ENCODE peak calls at places on chromosomes 5 and 9, in ten cellular contexts. One of them, this sample, is unnamed.

GRCh38 chr5:96645096-96645495 is 17.1 kb upstream of the CAST start:
- DNase-seq in EH: no peak
- DNase-seq in stimulated activated CD4-positive, alpha-beta T cell treated with anti-CD3 and anti-CD28 coated beads, Interleukin-1b, Interleukin-23, amount 100 ng/mL, for 1 hour: no peak
- DNase-seq in fibroblast of mammary gland: no peak
- DNase-seq in AG04449: no peak
- DNase-seq in T follicular helper cell: no peak
- DNase-seq in mucosa of gallbladder: no peak
- DNase-seq in SK-MEL-5: no peak
- DNase-seq in GM12891: no peak
- DNase-seq in caudate nucleus: no peak
- DNase-seq in this sample: no peak

GRCh38 chr5:97629281-97629680 is 446.2 kb upstream of the RIOK2 start:
- DNase-seq in stimulated activated CD4-positive, alpha-beta T cell treated with anti-CD3 and anti-CD28 coated beads, Interleukin-1b, Interleukin-23, amount 100 ng/mL, for 1 hour: no peak
- DNase-seq in AG04449: peak; percentile 38
- DNase-seq in T follicular helper cell: no peak
- DNase-seq in SK-MEL-5: peak; percentile 87
- DNase-seq in EH: peak; percentile 82
- DNase-seq in GM12891: no peak
- DNase-seq in caudate nucleus: no peak
- DNase-seq in fibroblast of mammary gland: peak; percentile 94
- DNase-seq in mucosa of gallbladder: peak; percentile 11
- DNase-seq in this sample: peak; percentile 84

GRCh38 chr5:84163671-84164070 is 221.0 kb downstream of the EDIL3 start:
- DNase-seq in mucosa of gallbladder: no peak
- DNase-seq in EH: no peak
- DNase-seq in AG04449: no peak
- DNase-seq in fibroblast of mammary gland: no peak
- DNase-seq in caudate nucleus: no peak
- DNase-seq in SK-MEL-5: no peak
- DNase-seq in T follicular helper cell: no peak
- DNase-seq in stimulated activated CD4-positive, alpha-beta T cell treated with anti-CD3 and anti-CD28 coated beads, Interleukin-1b, Interleukin-23, amount 100 ng/mL, for 1 hour: no peak
- DNase-seq in GM12891: no peak
- DNase-seq in this sample: no peak

GRCh38 chr9:134728801-134729495 is 87.3 kb downstream of the COL5A1 start:
- DNase-seq in T follicular helper cell: no peak
- DNase-seq in GM12891: no peak
- DNase-seq in mucosa of gallbladder: no peak
- DNase-seq in AG04449: no peak
- DNase-seq in EH: no peak
- DNase-seq in caudate nucleus: no peak
- DNase-seq in stimulated activated CD4-positive, alpha-beta T cell treated with anti-CD3 and anti-CD28 coated beads, Interleukin-1b, Interleukin-23, amount 100 ng/mL, for 1 hour: no peak
- DNase-seq in fibroblast of mammary gland: no peak
- DNase-seq in SK-MEL-5: no peak
- DNase-seq in this sample: no peak

GRCh38 chr9:133873006-133873780 is 118.9 kb downstream of the VAV2 start:
- DNase-seq in stimulated activated CD4-positive, alpha-beta T cell treated with anti-CD3 and anti-CD28 coated beads, Interleukin-1b, Interleukin-23, amount 100 ng/mL, for 1 hour: no peak
- DNase-seq in caudate nucleus: no peak
- DNase-seq in T follicular helper cell: no peak
- DNase-seq in AG04449: no peak
- DNase-seq in EH: peak; percentile 44
- DNase-seq in GM12891: no peak
- DNase-seq in mucosa of gallbladder: no peak
- DNase-seq in SK-MEL-5: no peak
- DNase-seq in fibroblast of mammary gland: no peak
- DNase-seq in this sample: no peak

GRCh38 chr5:116454417-116454927 is 120.2 kb downstream of the SEMA6A start:
- DNase-seq in EH: peak; percentile 92
- DNase-seq in fibroblast of mammary gland: peak; percentile 94
- DNase-seq in SK-MEL-5: peak; percentile 30
- DNase-seq in caudate nucleus: no peak
- DNase-seq in T follicular helper cell: no peak
- DNase-seq in GM12891: peak; percentile 29
- DNase-seq in stimulated activated CD4-positive, alpha-beta T cell treated with anti-CD3 and anti-CD28 coated beads, Interleukin-1b, Interleukin-23, amount 100 ng/mL, for 1 hour: no peak
- DNase-seq in mucosa of gallbladder: peak; percentile 29
- DNase-seq in AG04449: peak; percentile 76
- DNase-seq in this sample: peak; percentile 91

GRCh38 chr5:73160239-73160671 is 12.7 kb upstream of the TMEM174 start:
- DNase-seq in GM12891: no peak
- DNase-seq in fibroblast of mammary gland: no peak
- DNase-seq in stimulated activated CD4-positive, alpha-beta T cell treated with anti-CD3 and anti-CD28 coated beads, Interleukin-1b, Interleukin-23, amount 100 ng/mL, for 1 hour: peak; percentile 16
- DNase-seq in SK-MEL-5: peak; percentile 13
- DNase-seq in AG04449: no peak
- DNase-seq in EH: no peak
- DNase-seq in caudate nucleus: no peak
- DNase-seq in mucosa of gallbladder: no peak
- DNase-seq in T follicular helper cell: peak; percentile 4
- DNase-seq in this sample: no peak

GRCh38 chr5:11370985-11371384 is 533.3 kb downstream of the CTNND2 start:
- DNase-seq in mucosa of gallbladder: no peak
- DNase-seq in fibroblast of mammary gland: no peak
- DNase-seq in T follicular helper cell: no peak
- DNase-seq in AG04449: no peak
- DNase-seq in caudate nucleus: no peak
- DNase-seq in stimulated activated CD4-positive, alpha-beta T cell treated with anti-CD3 and anti-CD28 coated beads, Interleukin-1b, Interleukin-23, amount 100 ng/mL, for 1 hour: no peak
- DNase-seq in SK-MEL-5: no peak
- DNase-seq in EH: no peak
- DNase-seq in GM12891: no peak
- DNase-seq in this sample: no peak

GRCh38 chr5:84450617-84451414 is 66.1 kb upstream of the EDIL3 start:
- DNase-seq in SK-MEL-5: peak; percentile 36
- DNase-seq in GM12891: no peak
- DNase-seq in EH: peak; percentile 3
- DNase-seq in T follicular helper cell: no peak
- DNase-seq in mucosa of gallbladder: no peak
- DNase-seq in stimulated activated CD4-positive, alpha-beta T cell treated with anti-CD3 and anti-CD28 coated beads, Interleukin-1b, Interleukin-23, amount 100 ng/mL, for 1 hour: no peak
- DNase-seq in caudate nucleus: no peak
- DNase-seq in fibroblast of mammary gland: peak; percentile 22
- DNase-seq in AG04449: no peak
- DNase-seq in this sample: peak; percentile 4

GRCh38 chr9:130565792-130566191 is 13.6 kb upstream of the FUBP3 start:
- DNase-seq in mucosa of gallbladder: no peak
- DNase-seq in AG04449: no peak
- DNase-seq in caudate nucleus: no peak
- DNase-seq in GM12891: no peak
- DNase-seq in T follicular helper cell: no peak
- DNase-seq in SK-MEL-5: no peak
- DNase-seq in EH: peak; percentile 47
- DNase-seq in stimulated activated CD4-positive, alpha-beta T cell treated with anti-CD3 and anti-CD28 coated beads, Interleukin-1b, Interleukin-23, amount 100 ng/mL, for 1 hour: no peak
- DNase-seq in fibroblast of mammary gland: peak; percentile 15
- DNase-seq in this sample: peak; percentile 39

GRCh38 chr5:176341325-176342198 is 20.0 kb downstream of the KIAA1191 start:
- DNase-seq in fibroblast of mammary gland: no peak
- DNase-seq in GM12891: no peak
- DNase-seq in mucosa of gallbladder: no peak
- DNase-seq in SK-MEL-5: no peak
- DNase-seq in T follicular helper cell: no peak
- DNase-seq in stimulated activated CD4-positive, alpha-beta T cell treated with anti-CD3 and anti-CD28 coated beads, Interleukin-1b, Interleukin-23, amount 100 ng/mL, for 1 hour: no peak
- DNase-seq in AG04449: no peak
- DNase-seq in EH: no peak
- DNase-seq in caudate nucleus: no peak
- DNase-seq in this sample: no peak

GRCh38 chr9:19456996-19457693 is 48.3 kb downstream of the ACER2 start:
- DNase-seq in caudate nucleus: peak; percentile 63
- DNase-seq in AG04449: no peak
- DNase-seq in fibroblast of mammary gland: peak; percentile 76
- DNase-seq in stimulated activated CD4-positive, alpha-beta T cell treated with anti-CD3 and anti-CD28 coated beads, Interleukin-1b, Interleukin-23, amount 100 ng/mL, for 1 hour: peak; percentile 29
- DNase-seq in SK-MEL-5: peak; percentile 76
- DNase-seq in EH: peak; percentile 80
- DNase-seq in T follicular helper cell: peak; percentile 41
- DNase-seq in GM12891: peak; percentile 42
- DNase-seq in mucosa of gallbladder: peak; percentile 76
- DNase-seq in this sample: peak; percentile 68

GRCh38 chr5:107658528-107658927 is 12.2 kb downstream of the EFNA5 start:
- DNase-seq in GM12891: no peak
- DNase-seq in mucosa of gallbladder: no peak
- DNase-seq in T follicular helper cell: no peak
- DNase-seq in caudate nucleus: no peak
- DNase-seq in fibroblast of mammary gland: no peak
- DNase-seq in EH: no peak
- DNase-seq in AG04449: no peak
- DNase-seq in stimulated activated CD4-positive, alpha-beta T cell treated with anti-CD3 and anti-CD28 coated beads, Interleukin-1b, Interleukin-23, amount 100 ng/mL, for 1 hour: no peak
- DNase-seq in SK-MEL-5: no peak
- DNase-seq in this sample: no peak

GRCh38 chr9:133759146-133759900 is 21.2 kb upstream of the SARDH start:
- DNase-seq in GM12891: no peak
- DNase-seq in EH: no peak
- DNase-seq in mucosa of gallbladder: peak; percentile 24
- DNase-seq in T follicular helper cell: no peak
- DNase-seq in caudate nucleus: no peak
- DNase-seq in AG04449: no peak
- DNase-seq in fibroblast of mammary gland: peak; percentile 60
- DNase-seq in stimulated activated CD4-positive, alpha-beta T cell treated with anti-CD3 and anti-CD28 coated beads, Interleukin-1b, Interleukin-23, amount 100 ng/mL, for 1 hour: no peak
- DNase-seq in SK-MEL-5: no peak
- DNase-seq in this sample: no peak

GRCh38 chr9:134644715-134645606 is 3.4 kb downstream of the COL5A1 start:
- DNase-seq in AG04449: peak; percentile 96
- DNase-seq in SK-MEL-5: no peak
- DNase-seq in mucosa of gallbladder: peak; percentile 69
- DNase-seq in caudate nucleus: no peak
- DNase-seq in EH: peak; percentile 99
- DNase-seq in stimulated activated CD4-positive, alpha-beta T cell treated with anti-CD3 and anti-CD28 coated beads, Interleukin-1b, Interleukin-23, amount 100 ng/mL, for 1 hour: no peak
- DNase-seq in T follicular helper cell: no peak
- DNase-seq in GM12891: no peak
- DNase-seq in fibroblast of mammary gland: peak; percentile 99
- DNase-seq in this sample: peak; percentile 99